ENCODE peak calls at places on chromosomes 4 and X, in seven cellular contexts. I is AG10803; L is AG04449; E is fibroblast of mammary gland; W is CD8-positive, alpha-beta T cell; Q is GM06990; G is HCT116. O is an unnamed sample.

GRCh38 chr4:40992472-40993298 is 221.7 kb downstream of the APBB2 start:
- DNase-seq in I (peak), L (no peak), E (peak), W (no peak), Q (peak), G (no peak), O (no peak)

GRCh38 chr4:65825121-65825520 is 154.8 kb upstream of the EPHA5 start:
- DNase-seq in I (no peak), L (no peak), E (peak), W (no peak), Q (no peak), G (no peak), O (no peak)

GRCh38 chr4:25451676-25452075 is 74.6 kb downstream of the ANAPC4 start:
- DNase-seq in I (no peak), L (no peak), E (no peak), W (no peak), Q (no peak), G (no peak), O (no peak)

GRCh38 chrX:70554081-70554480 is 109.4 kb downstream of the DLG3 start:
- DNase-seq in I (peak), L (no peak), E (peak), W (no peak), Q (no peak), G (no peak), O (no peak)

GRCh38 chrX:131626681-131627296 is 82.9 kb downstream of the OR13H1 start:
- DNase-seq in I (no peak), L (no peak), E (peak), W (no peak), Q (no peak), G (peak), O (peak)

GRCh38 chr4:168076989-168077725 is 15.2 kb upstream of the ANXA10 start:
- DNase-seq in I (peak), L (no peak), E (peak), W (no peak), Q (no peak), G (peak), O (peak)

GRCh38 chr4:41369680-41370079 is 113.0 kb downstream of the UCHL1 start:
- DNase-seq in I (no peak), L (no peak), E (no peak), W (no peak), Q (no peak), G (no peak), O (no peak)

GRCh38 chr4:92263575-92263974 is 40.2 kb upstream of the GRID2 start:
- DNase-seq in I (no peak), L (no peak), E (no peak), W (no peak), Q (no peak), G (no peak), O (no peak)

GRCh38 chr4:130359537-130359936 is 1263.6 kb downstream of the C4orf33 start:
- DNase-seq in I (peak), L (no peak), E (peak), W (no peak), Q (no peak), G (peak), O (no peak)

GRCh38 chr4:87527446-87528240 is 1.5 kb downstream of the SPARCL1 start:
- DNase-seq in I (peak), L (no peak), E (peak), W (no peak), Q (no peak), G (no peak), O (no peak)

GRCh38 chrX:11757729-11758399 is at the start of gene MSL3:
- DNase-seq in I (peak), L (no peak), E (peak), W (peak), Q (peak), G (no peak), O (peak)

GRCh38 chrX:14528629-14529287 is 578 bp upstream of the GLRA2 start:
- DNase-seq in I (peak), L (no peak), E (peak), W (peak), Q (peak), G (peak), O (peak)

GRCh38 chrX:49840679-49841078 is 11.6 kb downstream of the PAGE4 start:
- DNase-seq in I (peak), L (no peak), E (peak), W (peak), Q (peak), G (peak), O (peak)

GRCh38 chr4:110953898-110954297 is 331.0 kb upstream of the PITX2 start:
- DNase-seq in I (no peak), L (no peak), E (no peak), W (no peak), Q (no peak), G (no peak), O (no peak)

GRCh38 chrX:45714864-45715263 is 514.2 kb upstream of the DIPK2B start:
- DNase-seq in I (peak), L (no peak), E (peak), W (no peak), Q (peak), G (peak), O (no peak)

GRCh38 chr4:8050555-8051206 is 107.9 kb downstream of the ABLIM2 start:
- DNase-seq in I (no peak), L (no peak), E (peak), W (no peak), Q (no peak), G (no peak), O (no peak)

GRCh38 chr4:132284910-132285426 is 864.1 kb upstream of the PCDH10 start:
- DNase-seq in I (no peak), L (no peak), E (no peak), W (no peak), Q (no peak), G (no peak), O (no peak)

GRCh38 chrX:149898554-149898953 is 17.6 kb downstream of the MAGEA8 start:
- DNase-seq in I (no peak), L (no peak), E (no peak), W (no peak), Q (no peak), G (no peak), O (no peak)

GRCh38 chr4:109559625-109559982 is 442 bp upstream of the MCUB start:
- DNase-seq in I (peak), L (no peak), E (no peak), W (peak), Q (no peak), G (no peak), O (peak)

GRCh38 chrX:1485033-1485432 is 32.3 kb upstream of the ASMTL start:
- DNase-seq in I (no peak), L (no peak), E (no peak), W (no peak), Q (no peak), G (no peak), O (no peak)

GRCh38 chr4:119825696-119826095 is 197.1 kb upstream of the PDE5A start:
- DNase-seq in I (no peak), L (no peak), E (no peak), W (no peak), Q (no peak), G (no peak), O (no peak)

GRCh38 chrX:31524182-31524581 is 452.3 kb upstream of the FTHL17 start:
- DNase-seq in I (no peak), L (no peak), E (no peak), W (no peak), Q (no peak), G (no peak), O (no peak)

GRCh38 chr4:24067781-24068193 is 177.9 kb upstream of the PPARGC1A start:
- DNase-seq in I (peak), L (peak), E (peak), W (no peak), Q (no peak), G (no peak), O (no peak)

DNA sequence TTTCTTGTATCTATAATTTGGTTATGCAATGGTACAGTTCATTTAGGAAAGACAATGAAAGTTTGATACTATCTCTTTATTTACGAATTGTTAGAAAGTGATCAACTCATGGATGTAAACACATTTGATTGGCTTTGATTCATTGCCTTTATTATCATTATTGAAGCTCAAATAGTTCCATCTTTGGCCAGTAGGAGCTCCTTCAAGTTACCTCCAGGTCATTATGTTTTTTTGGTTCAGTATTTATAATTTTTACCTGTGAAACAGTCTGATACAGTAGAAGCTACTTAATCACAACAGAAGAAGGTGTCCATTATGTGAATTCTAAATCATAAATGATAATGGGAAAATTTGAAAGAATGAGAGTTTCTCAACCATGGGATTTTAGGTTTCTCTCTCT is 12.4 kb downstream of the NPY5R start:
- DNase-seq in I (no peak), L (no peak), E (no peak), W (no peak), Q (no peak), G (no peak), O (no peak)
- TF ChIP-seq CTCF in I (no peak), L (no peak), E (no peak), W (no peak), Q (no peak), G (peak), O (peak)

DNA sequence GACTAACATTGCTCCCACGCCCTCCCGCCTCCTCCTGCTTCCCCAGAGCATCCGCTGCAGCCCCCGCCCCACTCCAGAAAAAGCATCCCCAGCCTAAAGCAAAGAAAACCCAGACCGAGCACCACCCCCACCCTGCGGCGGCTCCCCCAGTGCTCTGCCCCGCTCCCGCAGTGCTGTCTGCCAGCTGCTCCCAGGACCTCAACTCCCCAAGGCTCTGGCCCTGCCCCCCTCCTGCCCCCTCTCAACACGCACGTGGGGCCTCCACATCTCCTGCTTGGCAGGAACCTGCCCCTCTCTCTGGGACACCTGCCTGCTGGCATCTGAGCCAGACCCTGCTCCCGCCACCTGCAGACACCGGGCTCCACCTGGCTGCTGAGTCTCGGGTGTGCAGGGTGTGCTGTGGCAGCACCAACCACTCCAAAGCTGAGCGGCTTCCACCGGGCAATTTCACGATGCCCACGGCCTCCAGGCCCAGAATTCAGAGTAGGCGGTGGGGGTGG is 79.4 kb downstream of the FAM53A start:
- DNase-seq in I (no peak), L (no peak), E (no peak), W (peak), Q (no peak), G (no peak), O (no peak)
- TF ChIP-seq CTCF in I (no peak), L (no peak), E (no peak), W (peak), Q (peak), G (peak), O (no peak)

GRCh38 chrX:74925210-74926088 is at the start of gene NEXMIF:
- DNase-seq in I (peak), L (no peak), E (peak), W (peak), Q (peak), G (no peak), O (peak)
- TF ChIP-seq CTCF in I (no peak), L (peak), E (no peak), W (no peak), Q (peak), G (no peak), O (no peak)

DNA sequence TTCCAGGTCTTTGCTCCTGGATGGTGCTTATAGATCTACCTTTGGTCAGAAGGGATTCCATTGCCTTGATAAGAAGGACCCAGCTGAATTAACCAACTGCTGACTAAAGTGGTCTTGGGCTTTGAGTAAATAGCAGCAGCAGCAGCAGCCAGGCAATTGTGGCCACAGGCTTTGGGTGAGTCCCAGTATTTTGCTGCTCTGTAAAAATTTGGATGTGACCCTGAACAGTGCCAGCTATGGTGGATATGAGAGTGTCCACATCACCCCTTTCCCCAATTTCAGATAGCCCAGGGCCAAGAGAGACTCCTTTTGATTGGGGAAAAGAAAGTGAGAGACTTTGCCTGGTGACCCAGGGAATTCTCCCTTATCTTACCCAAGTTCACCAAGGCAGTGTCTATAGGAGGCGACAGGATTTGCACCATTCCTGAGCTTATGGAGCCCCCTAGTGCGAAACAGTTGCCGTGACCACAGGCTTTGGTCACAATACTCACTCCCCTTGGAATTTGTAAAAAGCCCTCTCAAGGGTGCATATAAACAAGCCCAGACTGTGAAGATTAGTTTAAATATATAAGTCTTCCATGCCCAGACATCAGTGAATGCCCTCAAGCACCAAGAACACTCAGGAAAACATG is 518.0 kb downstream of the TMA16 start:
- DNase-seq in I (no peak), L (no peak), E (peak), W (peak), Q (no peak), G (peak), O (peak)
- TF ChIP-seq CTCF in I (no peak), L (no peak), E (peak), W (no peak), Q (peak), G (peak), O (peak)

GRCh38 chrX:120304241-120304640 is 7.0 kb downstream of the TMEM255A start:
- DNase-seq in I (no peak), L (no peak), E (no peak), W (no peak), Q (no peak), G (no peak), O (no peak)

GRCh38 chrX:120301497-120301896 is 9.8 kb downstream of the TMEM255A start:
- DNase-seq in I (no peak), L (no peak), E (no peak), W (no peak), Q (no peak), G (no peak), O (no peak)

GRCh38 chrX:120302434-120302833 is 8.8 kb downstream of the TMEM255A start:
- DNase-seq in I (no peak), L (no peak), E (no peak), W (peak), Q (peak), G (no peak), O (no peak)

GRCh38 chrX:120299928-120300327 is 11.3 kb downstream of the TMEM255A start:
- DNase-seq in I (no peak), L (no peak), E (no peak), W (no peak), Q (no peak), G (no peak), O (peak)

GRCh38 chrX:120301960-120302359 is 9.3 kb downstream of the TMEM255A start:
- DNase-seq in I (no peak), L (no peak), E (no peak), W (no peak), Q (no peak), G (no peak), O (no peak)
- TF ChIP-seq CTCF in I (no peak), L (no peak), E (no peak), W (no peak), Q (no peak), G (no peak), O (no peak)

GRCh38 chr4:16643852-16644251 is 254.6 kb downstream of the LDB2 start:
- DNase-seq in I (no peak), L (no peak), E (no peak), W (no peak), Q (no peak), G (no peak), O (no peak)

GRCh38 chr4:16636911-16637630 is 261.4 kb downstream of the LDB2 start:
- DNase-seq in I (peak), L (no peak), E (peak), W (no peak), Q (no peak), G (no peak), O (no peak)

GRCh38 chr4:16646459-16646858 is 252.0 kb downstream of the LDB2 start:
- DNase-seq in I (no peak), L (no peak), E (no peak), W (no peak), Q (no peak), G (no peak), O (no peak)

GRCh38 chr4:16641971-16642370 is 256.5 kb downstream of the LDB2 start:
- DNase-seq in I (peak), L (peak), E (peak), W (no peak), Q (no peak), G (no peak), O (no peak)

GRCh38 chr4:16642897-16643296 is 255.5 kb downstream of the LDB2 start:
- DNase-seq in I (no peak), L (no peak), E (peak), W (no peak), Q (no peak), G (no peak), O (no peak)
- TF ChIP-seq CTCF in I (peak), L (no peak), E (peak), W (no peak), Q (peak), G (no peak), O (no peak)

GRCh38 chr4:153117554-153117953 is 86.7 kb upstream of the TRIM2 start:
- DNase-seq in I (no peak), L (no peak), E (no peak), W (no peak), Q (no peak), G (no peak), O (no peak)
- TF ChIP-seq CTCF in I (no peak), L (no peak), E (no peak), W (no peak), Q (no peak), G (no peak), O (no peak)

GRCh38 chr4:98150092-98150761 is 7.0 kb upstream of the STPG2 start:
- DNase-seq in I (peak), L (no peak), E (peak), W (no peak), Q (no peak), G (no peak), O (no peak)
- TF ChIP-seq CTCF in I (peak), L (no peak), E (peak), W (peak), Q (no peak), G (no peak), O (peak)

GRCh38 chrX:119272882-119273806 is 37.1 kb downstream of the PGRMC1 start:
- DNase-seq in I (peak), L (no peak), E (peak), W (peak), Q (peak), G (no peak), O (peak)
- TF ChIP-seq CTCF in I (peak), L (peak), E (no peak), W (no peak), Q (peak), G (no peak), O (peak)